ENCODE peak calls at places on chromosomes 16 and 17, in ten cellular contexts. L, B, V, A, Z, T, R, Q, F and M are unnamed samples.
A peak's percentile ranks its signal among the peaks of the same experiment; 100 is the strongest.

GRCh38 chr17:41645371-41646063 is 21.1 kb upstream of the KRT17 start:
- DNase-seq in T (no peak), A (peak; percentile 82), Q (no peak), Z (no peak), B (no peak), L (no peak), V (no peak), R (peak; percentile 36), F (no peak), M (no peak)

GRCh38 chr16:14232106-14232890 is 161.2 kb downstream of the MRTFB start:
- DNase-seq in R (no peak), L (no peak), A (no peak), T (no peak), Z (no peak), Q (no peak), F (no peak), B (no peak), V (no peak), M (no peak)

GRCh38 chr16:62298567-62298966 is 262.3 kb upstream of the CDH8 start:
- DNase-seq in B (no peak), A (no peak), F (no peak), T (no peak), Q (no peak), L (no peak), R (no peak), Z (no peak), V (no peak), M (no peak)

GRCh38 chr16:35798885-35799426 is 2339.5 kb downstream of the TP53TG3F start:
- DNase-seq in Q (no peak), T (no peak), F (no peak), L (no peak), R (no peak), Z (no peak), A (no peak), V (peak; percentile 69), B (no peak), M (no peak)

GRCh38 chr16:89841275-89841674 is 13.0 kb downstream of the SPIRE2 start:
- DNase-seq in Z (no peak), Q (no peak), A (no peak), F (peak; percentile 44), R (no peak), T (no peak), L (peak; percentile 47), B (no peak), V (no peak), M (no peak)

GRCh38 chr17:67137026-67137370 is 92.6 kb downstream of the CACNG1 start:
- DNase-seq in T (no peak), B (no peak), R (no peak), V (no peak), Q (no peak), L (no peak), A (no peak), F (no peak), Z (no peak), M (no peak)

GRCh38 chr17:40914456-40914855 is 23.0 kb downstream of the KRT23 start:
- DNase-seq in R (no peak), Q (no peak), B (no peak), F (no peak), Z (no peak), A (no peak), L (no peak), T (no peak), V (no peak), M (no peak)

GRCh38 chr17:77882481-77883212 is 75.9 kb upstream of the TNRC6C start:
- DNase-seq in L (peak; percentile 53), A (peak; percentile 18), V (peak; percentile 73), R (no peak), B (peak; percentile 46), Q (no peak), F (peak; percentile 83), Z (peak; percentile 89), T (peak; percentile 62), M (peak; percentile 67)

GRCh38 chr17:4043862-4044261 is 79.6 kb upstream of the ATP2A3 start:
- DNase-seq in A (no peak), V (no peak), Q (no peak), Z (peak; percentile 25), T (peak; percentile 51), R (no peak), L (peak; percentile 47), B (no peak), F (no peak), M (peak; percentile 29)

GRCh38 chr16:54712866-54713265 is 217.8 kb upstream of the IRX5 start:
- DNase-seq in L (no peak), Z (no peak), B (no peak), Q (no peak), A (no peak), T (no peak), F (no peak), V (no peak), R (no peak), M (no peak)

GRCh38 chr17:82882715-82883446 is 43.1 kb upstream of the ZNF750 start:
- DNase-seq in F (no peak), T (peak; percentile 86), B (no peak), Z (peak; percentile 82), Q (no peak), L (peak; percentile 64), V (no peak), R (no peak), A (no peak), M (peak; percentile 87)

GRCh38 chr16:30028438-30029093 is 2.5 kb downstream of the TLCD3B start:
- DNase-seq in R (no peak), B (no peak), Z (no peak), L (no peak), T (no peak), F (no peak), V (no peak), Q (no peak), A (no peak), M (no peak)

GRCh38 chr17:17495448-17496188 is 577 bp downstream of the RASD1 start:
- DNase-seq in L (peak; percentile 15), T (peak; percentile 65), A (no peak), Q (no peak), V (no peak), B (peak; percentile 24), R (no peak), F (no peak), Z (peak; percentile 16), M (peak; percentile 13)